ENCODE peak calls at places on chromosome 7, in four cellular contexts. J is HepG2, S is A549, T is H1. A is an unnamed sample.

GRCh38 chr7:55247466-55247865 is 117.7 kb upstream of the LANCL2 start:
- DNase-seq in J (no peak), T (no peak), S (no peak), A (no peak)

GRCh38 chr7:129157651-129158050 is 13.1 kb downstream of the TSPAN33 start:
- DNase-seq in J (no peak), T (no peak), S (no peak), A (no peak)

GRCh38 chr7:134736381-134736780 is 43.1 kb upstream of the CALD1 start:
- DNase-seq in S (no peak), J (no peak), T (no peak), A (no peak)

GRCh38 chr7:96004598-96004997 is 232.2 kb downstream of the DYNC1I1 start:
- DNase-seq in J (no peak), S (no peak), T (no peak), A (no peak)

GRCh38 chr7:48183370-48183743 is 12.1 kb downstream of the ABCA13 start:
- DNase-seq in S (no peak), T (no peak), J (no peak), A (no peak)

GRCh38 chr7:114133717-114134116 is 214.9 kb upstream of the PPP1R3A start:
- DNase-seq in T (no peak), S (no peak), J (no peak), A (no peak)

GRCh38 chr7:85021090-85021704 is 165.7 kb downstream of the SEMA3D start:
- DNase-seq in T (no peak), J (no peak), S (peak), A (peak)

GRCh38 chr7:106306256-106306655 is 21.5 kb upstream of the NAMPT start:
- DNase-seq in T (no peak), S (no peak), J (no peak), A (no peak)

GRCh38 chr7:125663961-125664360 is 734.3 kb upstream of the POT1 start:
- DNase-seq in S (no peak), T (no peak), J (no peak), A (no peak)

GRCh38 chr7:33099154-33099940 is 9.9 kb downstream of the RP9 start:
- DNase-seq in J (no peak), T (no peak), S (no peak), A (no peak)

GRCh38 chr7:8205572-8205971 is 56.4 kb downstream of the ICA1 start:
- DNase-seq in T (no peak), J (no peak), S (no peak), A (no peak)

GRCh38 chr7:108000875-108001758 is 1.8 kb downstream of the LAMB1 start:
- DNase-seq in J (no peak), S (peak), T (peak), A (no peak)

GRCh38 chr7:24587853-24588252 is 14.6 kb downstream of the PALS2 start:
- DNase-seq in S (no peak), J (peak), T (no peak), A (peak)

GRCh38 chr7:8827329-8827728 is 393.9 kb downstream of the NXPH1 start:
- DNase-seq in J (no peak), S (no peak), T (no peak), A (no peak)

GRCh38 chr7:117127585-117128168 is 174.4 kb downstream of the ST7 start:
- DNase-seq in T (no peak), J (peak), S (no peak), A (peak)

GRCh38 chr7:12322287-12322902 is 81.3 kb downstream of the VWDE start:
- DNase-seq in S (no peak), J (peak), T (no peak), A (no peak)

GRCh38 chr7:142873281-142873784 is 12.2 kb downstream of the TRPV6 start:
- DNase-seq in T (no peak), J (no peak), S (peak), A (peak)

GRCh38 chr7:151081170-151082101 is 827 bp upstream of the FASTK start:
- DNase-seq in S (no peak), T (no peak), J (no peak), A (no peak)

GRCh38 chr7:151079199-151079910 is 1.3 kb downstream of the FASTK start:
- DNase-seq in S (no peak), J (no peak), T (no peak), A (no peak)

GRCh38 chr7:151080522-151081169 is at the start of gene FASTK:
- DNase-seq in S (peak), J (peak), T (no peak), A (peak)

GRCh38 chr7:151078233-151079040 is 2.2 kb downstream of the FASTK start:
- DNase-seq in J (no peak), S (no peak), T (no peak), A (no peak)

DNA sequence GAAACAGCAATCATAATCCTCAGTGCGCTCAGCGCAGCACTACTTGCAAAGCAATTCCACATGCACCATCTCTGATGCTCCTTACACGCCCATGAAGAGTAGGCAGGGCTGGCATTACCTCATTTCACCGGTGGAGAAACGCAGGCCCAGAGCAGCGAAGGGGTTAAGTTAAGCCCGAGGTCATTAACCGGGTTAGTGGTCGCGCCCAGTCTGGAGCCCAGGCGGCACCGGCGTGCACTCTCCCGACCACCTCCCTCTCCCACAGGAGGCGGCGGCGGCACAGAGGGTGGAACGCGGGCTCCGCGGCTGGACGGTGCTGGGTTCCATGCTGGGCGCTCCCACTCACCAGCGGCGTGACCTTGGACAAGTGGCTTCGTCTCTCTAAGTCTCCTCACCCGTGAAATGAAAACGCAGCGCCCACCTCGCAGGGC is 503 bp downstream of the FASTK start:
- DNase-seq in J (no peak), S (no peak), T (no peak), A (peak)
- TF ChIP-seq RNF2 in J (no peak), S (no peak), T (no peak), A (no peak)

DNA sequence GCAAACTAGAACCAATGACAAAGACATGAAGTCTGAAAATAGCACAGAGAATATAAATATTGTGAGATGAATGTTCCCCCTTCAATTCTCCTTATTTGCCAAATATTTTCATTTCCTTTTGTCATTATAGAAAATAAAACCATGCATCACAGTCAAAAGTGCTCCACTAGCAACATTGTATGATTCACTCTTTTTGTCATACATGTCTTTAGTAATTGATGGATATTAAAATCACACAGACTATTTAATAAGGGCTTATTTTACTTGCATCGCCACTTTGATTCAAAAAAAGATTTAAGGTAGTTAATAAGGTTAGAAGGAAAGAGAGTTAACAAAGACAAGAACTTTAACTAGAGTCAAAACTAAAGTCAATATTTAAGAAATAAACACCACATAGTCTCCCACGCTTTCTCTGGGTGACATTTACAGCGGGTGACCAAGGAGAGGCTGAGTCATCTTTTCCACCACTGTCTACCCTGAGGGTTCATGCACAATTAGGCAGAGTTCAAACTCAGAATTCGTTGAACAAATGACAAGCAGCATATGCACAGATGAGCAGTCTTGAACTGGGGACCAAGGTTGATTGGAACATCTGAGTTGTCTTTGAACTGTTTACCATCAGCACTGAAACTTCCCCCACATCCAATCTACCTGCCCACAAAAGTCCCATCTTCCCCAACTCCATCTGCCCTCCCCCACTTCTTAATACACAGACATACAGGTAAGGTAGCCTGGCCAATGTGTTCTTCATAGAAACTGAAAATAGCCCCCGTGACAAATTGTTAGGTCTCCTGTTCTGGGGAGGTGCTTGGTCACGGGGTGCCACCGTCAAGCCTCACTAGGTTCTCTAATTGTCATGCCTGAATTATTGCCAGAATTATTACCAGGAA is 42.5 kb downstream of the C7orf25 start:
- DNase-seq in S (no peak), T (no peak), J (no peak), A (peak)
- TF ChIP-seq RNF2 in S (no peak), T (no peak), J (no peak), A (no peak)

DNA sequence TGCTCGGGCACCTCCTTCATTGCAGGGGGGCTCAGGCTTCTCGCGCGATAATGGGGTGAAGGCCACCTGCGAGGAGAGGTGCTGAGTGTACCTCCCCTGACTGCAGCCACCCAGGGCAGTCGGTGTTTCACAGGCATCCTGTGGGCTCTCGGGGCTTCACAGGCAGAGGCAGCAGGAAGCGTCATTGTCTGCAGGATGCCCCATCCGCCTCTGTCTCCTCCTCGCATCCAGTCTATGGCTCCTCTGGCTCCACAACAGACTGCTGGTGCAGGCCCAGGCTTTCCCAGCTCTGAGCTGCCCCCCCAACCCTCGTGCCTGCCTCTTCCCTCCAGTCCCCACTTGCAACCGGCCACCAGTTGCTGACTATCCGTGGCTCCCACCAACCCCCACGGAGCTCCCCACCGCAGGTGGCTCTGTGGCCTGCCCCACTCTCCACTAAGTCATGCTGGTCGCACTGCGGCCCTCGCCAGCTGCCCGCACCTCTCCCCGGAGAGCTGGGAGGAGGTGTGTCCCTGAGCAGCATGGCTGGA is 36.5 kb downstream of the CAMK2B start:
- DNase-seq in T (no peak), J (no peak), S (no peak), A (no peak)
- TF ChIP-seq RNF2 in T (no peak), J (no peak), S (no peak), A (no peak)

GRCh38 chr7:150451833-150452431 is 1.5 kb downstream of the GIMAP8 start:
- DNase-seq in J (no peak), T (no peak), S (no peak), A (no peak)

GRCh38 chr7:150451097-150451793 is 815 bp downstream of the GIMAP8 start:
- DNase-seq in J (no peak), S (no peak), T (no peak), A (no peak)

GRCh38 chr7:150448789-150449147 is 1.7 kb upstream of the GIMAP8 start:
- DNase-seq in J (peak), S (peak), T (peak), A (peak)

GRCh38 chr7:150449206-150449956 is 1.0 kb upstream of the GIMAP8 start:
- DNase-seq in S (no peak), T (no peak), J (no peak), A (no peak)

DNA sequence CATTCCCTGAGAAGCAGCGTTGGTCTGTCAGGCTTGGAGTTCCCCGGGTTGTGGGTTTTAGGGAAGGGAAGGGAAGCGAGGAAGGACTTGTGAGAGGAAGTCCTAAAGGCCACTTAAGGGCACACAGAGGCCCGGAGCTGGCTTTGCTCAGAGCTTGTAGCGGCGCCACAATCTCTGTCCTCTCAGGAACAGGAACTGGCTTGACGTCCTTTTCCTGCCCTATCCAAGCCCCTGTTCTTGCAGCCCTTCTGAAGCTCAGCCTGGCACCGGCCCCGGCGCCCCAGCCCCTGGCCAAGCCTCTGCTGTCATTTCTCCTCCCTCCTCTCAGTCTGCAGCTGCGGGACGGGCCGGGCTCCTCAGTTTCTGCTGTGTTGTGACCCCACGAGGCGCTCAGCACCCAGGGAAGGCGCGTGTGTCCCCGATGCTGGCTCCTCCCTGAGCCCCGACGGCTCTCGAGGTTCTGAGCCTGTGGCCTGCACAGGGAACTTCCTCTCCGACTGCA is at the start of gene GIMAP8:
- DNase-seq in T (no peak), S (no peak), J (no peak), A (no peak)
- TF ChIP-seq RNF2 in T (no peak), S (no peak), J (no peak), A (no peak)

GRCh38 chr7:115477193-115477651 is 553.3 kb downstream of the TFEC start:
- DNase-seq in S (no peak), J (no peak), T (no peak), A (no peak)

GRCh38 chr7:115475206-115475605 is 553.3 kb downstream of the MDFIC start:
- DNase-seq in S (no peak), T (no peak), J (no peak), A (no peak)

GRCh38 chr7:115475774-115476407 is 554.0 kb downstream of the MDFIC start:
- DNase-seq in S (no peak), T (no peak), J (no peak), A (no peak)

GRCh38 chr7:115478426-115478825 is 552.1 kb downstream of the TFEC start:
- DNase-seq in J (no peak), S (no peak), T (no peak), A (no peak)

DNA sequence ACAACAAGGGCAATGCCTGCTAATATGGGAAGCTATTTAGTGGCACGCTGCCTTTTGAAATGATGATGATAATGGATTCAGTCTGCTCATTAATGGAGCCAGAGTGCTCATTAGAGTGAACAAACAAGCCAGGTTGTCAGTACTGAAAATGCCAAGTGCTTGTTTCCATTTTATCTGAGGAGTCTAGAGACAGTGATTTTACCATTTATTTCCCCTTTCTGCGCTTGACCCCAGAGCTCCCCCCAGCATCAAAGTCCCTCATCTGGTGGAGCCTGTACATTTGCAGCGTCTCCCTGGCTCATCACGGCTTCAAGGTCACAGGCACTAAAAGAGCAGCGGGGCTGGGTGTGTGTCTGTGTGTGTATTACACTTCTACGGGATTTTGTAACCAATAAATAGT is 553.9 kb downstream of the TFEC start:
- DNase-seq in J (no peak), S (no peak), T (no peak), A (no peak)
- TF ChIP-seq RNF2 in J (no peak), S (no peak), T (no peak), A (no peak)

GRCh38 chr7:27170936-27171635 is 3.0 kb downstream of the HOXA10 start:
- DNase-seq in S (no peak), J (peak), T (no peak), A (no peak)
- TF ChIP-seq RNF2 in S (no peak), J (no peak), T (no peak), A (no peak)

GRCh38 chr7:99211241-99211602 is 3.3 kb upstream of the KPNA7 start:
- DNase-seq in J (no peak), T (no peak), S (no peak), A (no peak)
- TF ChIP-seq RNF2 in J (no peak), T (no peak), S (no peak), A (no peak)

GRCh38 chr7:148121426-148121825 is 469.1 kb upstream of the C7orf33 start:
- DNase-seq in J (no peak), S (no peak), T (no peak), A (no peak)
- TF ChIP-seq RNF2 in J (no peak), S (no peak), T (no peak), A (no peak)

A was measured in K562.